ENCODE peak calls at places on chromosomes 7 and 10, in four cellular contexts. B is IMR-90, Q is sigmoid colon, D is spleen. V is an unnamed sample.

GRCh38 chr7:27188666-27189559 is 3.9 kb upstream of the HOXA11 start:
- DNase-seq in B (no peak), Q (peak; percentile 88), D (no peak), V (peak; percentile 67)

GRCh38 chr7:105653441-105654005 is 72.2 kb upstream of the EFCAB10 start:
- DNase-seq in B (no peak), Q (peak; percentile 60), D (no peak), V (no peak)

GRCh38 chr10:77578583-77579227 is 58.9 kb downstream of the KCNMA1 start:
- DNase-seq in B (peak; percentile 90), Q (peak; percentile 44), D (no peak), V (no peak)

GRCh38 chr10:33498354-33498753 is 163.9 kb upstream of the NRP1 start:
- DNase-seq in B (no peak), Q (no peak), D (no peak), V (no peak)

GRCh38 chr7:77455334-77455733 is 39.2 kb upstream of the GSAP start:
- DNase-seq in B (peak; percentile 97), Q (no peak), D (no peak), V (no peak)

GRCh38 chr10:15027741-15028140 is 16.0 kb upstream of the OLAH start:
- DNase-seq in B (no peak), Q (no peak), D (no peak), V (no peak)

GRCh38 chr10:30422296-30422695 is 11.7 kb upstream of the MAP3K8 start:
- DNase-seq in B (no peak), Q (no peak), D (no peak), V (no peak)

GRCh38 chr7:1558841-1559625 is 3.0 kb upstream of the TMEM184A start:
- DNase-seq in B (no peak), Q (no peak), D (no peak), V (peak; percentile 67)

GRCh38 chr10:54880943-54881342 is 79.9 kb upstream of the PCDH15 start:
- DNase-seq in B (no peak), Q (no peak), D (no peak), V (no peak)

GRCh38 chr7:132518102-132518838 is 58.0 kb downstream of the PLXNA4 start:
- DNase-seq in B (no peak), Q (no peak), D (no peak), V (no peak)

GRCh38 chr7:32881074-32881982 is 10.2 kb downstream of the KBTBD2 start:
- DNase-seq in B (peak; percentile 36), Q (no peak), D (no peak), V (no peak)
- H3K4me1 ChIP-seq in B (peaks cover 7% of the 10 kb centered on the region), Q (peaks cover 72% of the 10 kb centered on the region), D (peaks cover 18% of the 10 kb centered on the region), V (peaks cover 64% of the 10 kb centered on the region)

GRCh38 chr7:116535416-116535815 is 10.6 kb downstream of the CAV1 start:
- DNase-seq in B (no peak), Q (no peak), D (no peak), V (no peak)
- H3K4me1 ChIP-seq in B (peaks cover 23% of the 10 kb centered on the region), Q (peaks cover 95% of the 10 kb centered on the region), D (no peaks in the 10 kb centered on the region), V (no peaks in the 10 kb centered on the region)

DNA sequence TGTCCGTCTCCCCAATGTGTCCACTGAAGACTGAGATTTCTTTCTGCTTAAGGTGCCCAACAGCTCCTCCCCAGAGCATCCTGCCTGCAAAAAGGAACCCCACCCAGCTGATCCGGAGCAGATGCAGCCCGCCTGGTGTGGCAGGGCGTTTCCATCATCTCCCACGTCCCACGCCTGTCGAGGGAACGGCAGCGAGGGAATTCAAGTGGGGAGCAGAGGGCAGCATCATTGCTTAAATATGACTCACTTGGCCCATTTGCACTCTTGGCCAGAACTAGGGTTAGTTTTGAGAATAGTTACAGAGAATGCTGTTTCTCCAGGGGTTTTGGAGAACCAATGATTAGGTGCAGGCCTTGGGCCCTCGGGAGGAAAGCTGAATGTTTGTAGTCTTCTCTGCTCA is 20.8 kb downstream of the VWA2 start:
- DNase-seq in B (peak; percentile 21), Q (no peak), D (peak; percentile 62), V (peak; percentile 69)
- H3K4me1 ChIP-seq in B (no peaks in the 10 kb centered on the region), Q (no peaks in the 10 kb centered on the region), D (no peaks in the 10 kb centered on the region), V (peaks cover 26% of the 10 kb centered on the region)

DNA sequence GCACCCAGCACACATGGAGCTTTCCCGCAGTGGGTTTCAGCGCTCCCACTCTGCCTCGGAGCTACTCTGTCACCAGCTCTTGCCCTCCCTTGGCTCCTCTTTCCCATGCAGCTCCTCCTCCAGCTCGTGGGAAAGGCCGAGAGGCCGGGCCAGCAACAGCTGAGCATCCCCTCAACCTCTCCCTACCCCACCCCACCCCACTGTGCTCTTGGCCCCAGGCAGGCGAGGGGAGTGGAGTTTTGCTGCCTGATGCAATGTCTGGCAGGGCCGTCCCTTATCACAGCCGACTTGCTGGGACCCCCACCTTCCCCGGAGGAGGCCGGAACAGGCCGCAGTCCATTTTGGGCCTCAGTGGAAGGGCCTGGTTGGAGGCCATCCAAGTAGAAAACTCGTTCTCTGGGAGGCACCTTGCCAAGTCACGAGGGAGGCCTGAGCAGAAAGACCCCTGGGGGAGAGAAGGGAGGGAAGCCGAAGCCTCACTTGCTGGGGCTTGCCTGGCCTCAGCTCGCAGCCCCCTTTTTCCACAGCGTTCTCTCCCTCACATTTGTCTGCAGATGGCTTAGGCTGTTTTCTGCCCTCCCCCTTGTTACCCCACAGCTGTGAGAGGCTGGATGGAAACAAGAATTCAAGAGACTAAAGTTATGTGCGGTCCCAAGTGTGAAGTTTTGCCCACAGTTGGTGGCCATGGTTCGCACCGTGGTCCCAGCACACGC is 35.3 kb downstream of the CHST3 start:
- DNase-seq in B (peak; percentile 73), Q (peak; percentile 94), D (peak; percentile 77), V (no peak)
- H3K4me1 ChIP-seq in B (peaks cover 36% of the 10 kb centered on the region), Q (peaks cover 58% of the 10 kb centered on the region), D (peaks cover 9% of the 10 kb centered on the region), V (peaks cover 37% of the 10 kb centered on the region)

DNA sequence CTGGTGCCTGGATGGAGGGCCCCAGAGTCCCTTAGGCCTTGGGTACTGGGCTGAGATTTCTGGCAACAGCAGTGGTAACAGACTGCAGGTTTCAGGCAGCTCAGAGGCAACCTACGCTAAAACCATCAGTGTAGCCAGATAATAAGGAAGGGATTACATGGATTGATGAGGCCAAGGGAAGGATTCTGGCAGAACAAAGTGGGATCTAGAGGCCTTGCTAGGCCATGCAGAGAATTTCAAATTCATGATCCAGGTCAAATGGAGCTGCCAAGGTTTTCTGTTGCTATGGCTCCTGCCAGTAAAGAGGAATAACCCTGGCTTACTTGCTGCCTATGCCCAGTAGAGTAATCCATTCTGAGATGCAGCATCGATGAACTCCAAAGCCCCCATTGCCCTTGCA is 445.7 kb downstream of the ADRA2A start:
- DNase-seq in B (no peak), Q (no peak), D (no peak), V (no peak)
- H3K4me1 ChIP-seq in B (no peaks in the 10 kb centered on the region), Q (no peaks in the 10 kb centered on the region), D (no peaks in the 10 kb centered on the region), V (no peaks in the 10 kb centered on the region)

GRCh38 chr7:139747662-139748372 is 30.0 kb downstream of the HIPK2 start:
- DNase-seq in B (no peak), Q (no peak), D (no peak), V (no peak)
- H3K4me1 ChIP-seq in B (peaks cover 38% of the 10 kb centered on the region), Q (peaks cover 24% of the 10 kb centered on the region), D (no peaks in the 10 kb centered on the region), V (peaks cover 30% of the 10 kb centered on the region)

GRCh38 chr10:103980246-103980906 is 13.4 kb downstream of the SLK start:
- DNase-seq in B (peak; percentile 66), Q (no peak), D (no peak), V (no peak)

GRCh38 chr10:103982639-103983038 is 15.7 kb downstream of the SLK start:
- DNase-seq in B (no peak), Q (no peak), D (no peak), V (no peak)

GRCh38 chr10:103986360-103986759 is 19.4 kb downstream of the SLK start:
- DNase-seq in B (no peak), Q (no peak), D (no peak), V (no peak)

GRCh38 chr10:103985726-103986125 is 18.8 kb downstream of the SLK start:
- DNase-seq in B (peak; percentile 65), Q (no peak), D (no peak), V (no peak)

GRCh38 chr10:103983367-103983911 is 16.5 kb downstream of the SLK start:
- DNase-seq in B (no peak), Q (no peak), D (no peak), V (no peak)
- H3K4me1 ChIP-seq in B (peaks cover 12% of the 10 kb centered on the region), Q (peaks cover 75% of the 10 kb centered on the region), D (peaks cover 30% of the 10 kb centered on the region), V (peaks cover 8% of the 10 kb centered on the region)

GRCh38 chr7:101991860-101992259 is 174.4 kb downstream of the CUX1 start:
- DNase-seq in B (no peak), Q (no peak), D (no peak), V (no peak)
- H3K4me1 ChIP-seq in B (peaks cover 2% of the 10 kb centered on the region), Q (peaks cover 3% of the 10 kb centered on the region), D (no peaks in the 10 kb centered on the region), V (no peaks in the 10 kb centered on the region)

DNA sequence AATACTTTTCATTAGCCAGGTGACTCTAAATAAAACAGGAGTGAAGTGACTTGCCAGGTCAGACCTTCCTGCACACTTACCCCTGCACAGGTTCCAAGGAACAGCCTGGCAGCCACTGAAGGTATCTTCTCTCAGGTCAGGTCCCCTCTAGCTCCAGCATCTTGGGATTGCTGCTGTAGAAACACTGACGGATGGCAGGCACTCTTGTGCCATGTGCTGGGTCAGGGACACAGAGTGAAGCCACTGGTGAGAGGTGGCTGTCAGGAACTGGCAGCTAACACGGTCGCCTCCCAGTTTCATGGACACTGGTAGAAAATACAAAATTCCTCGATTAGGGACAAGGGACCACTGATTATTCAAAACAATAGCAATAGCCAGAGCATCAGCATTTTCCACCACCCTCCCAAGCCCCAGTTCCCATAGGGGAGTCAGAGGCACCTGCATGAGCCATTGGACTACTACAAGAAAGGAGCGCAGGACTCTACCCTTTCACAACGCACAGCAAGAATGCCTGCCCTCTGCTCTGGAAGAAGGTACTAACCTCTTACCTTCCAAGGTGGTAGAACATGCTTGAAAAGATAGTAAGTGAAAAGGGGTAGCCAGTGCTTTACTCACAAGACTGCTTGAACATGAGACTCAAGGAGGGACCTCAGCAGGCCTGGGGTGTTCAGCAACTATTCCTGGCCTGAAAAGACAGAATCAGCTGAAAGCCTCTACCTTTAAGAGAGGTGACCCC is 5.1 kb upstream of the MYO1G start:
- DNase-seq in B (no peak), Q (no peak), D (peak; percentile 53), V (no peak)
- H3K4me1 ChIP-seq in B (peaks cover 13% of the 10 kb centered on the region), Q (peaks cover 43% of the 10 kb centered on the region), D (peaks cover 42% of the 10 kb centered on the region), V (peaks cover 53% of the 10 kb centered on the region)

DNA sequence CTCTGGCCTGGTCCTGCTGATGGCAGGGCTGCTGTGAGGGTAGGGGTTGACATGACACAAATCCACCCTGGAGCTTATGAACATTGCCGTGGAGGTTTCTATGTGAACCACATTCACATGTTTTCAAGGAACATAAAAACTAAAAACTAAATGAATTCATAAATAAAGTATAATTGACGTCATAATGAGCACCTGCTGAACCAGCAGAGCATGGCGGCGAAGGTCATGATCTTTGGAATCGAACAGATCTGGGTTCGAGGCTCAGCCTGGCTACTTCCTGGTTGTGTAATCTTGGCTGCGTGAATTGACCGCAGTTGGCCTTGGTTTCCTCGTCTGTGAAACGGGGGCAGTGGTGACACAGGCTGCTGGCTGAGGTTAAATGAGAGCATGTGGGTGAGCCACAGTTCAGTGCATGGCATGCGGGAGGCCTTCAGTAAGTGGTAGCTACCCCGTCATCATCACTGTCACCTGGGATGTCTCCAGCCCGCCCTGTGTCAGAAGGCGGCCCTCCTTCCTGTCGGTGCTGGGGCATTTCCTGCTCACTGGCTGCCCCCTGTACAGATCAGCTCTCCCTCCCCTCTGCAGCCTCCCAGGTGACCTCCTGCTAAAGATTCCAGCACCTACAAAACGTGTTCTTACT is 190.2 kb upstream of the SHH start:
- DNase-seq in B (no peak), Q (no peak), D (no peak), V (no peak)
- H3K4me1 ChIP-seq in B (no peaks in the 10 kb centered on the region), Q (no peaks in the 10 kb centered on the region), D (no peaks in the 10 kb centered on the region), V (no peaks in the 10 kb centered on the region)

V was measured in upper lobe of right lung.